ENCODE peak calls at places on chromosome 14, in six cellular contexts. One of them, this sample, is unnamed.

GRCh38 chr14:104282332-104283196 is 144.2 kb downstream of the KIF26A start:
- DNase-seq in hypothalamus: no peak
- DNase-seq in COR-L47: no peak
- DNase-seq in left kidney: peak
- DNase-seq in erythroblast: no peak
- DNase-seq in amniotic stem cell: no peak
- DNase-seq in this sample: no peak

GRCh38 chr14:42112108-42112507 is 505.4 kb downstream of the LRFN5 start:
- DNase-seq in hypothalamus: no peak
- DNase-seq in COR-L47: no peak
- DNase-seq in left kidney: no peak
- DNase-seq in erythroblast: no peak
- DNase-seq in amniotic stem cell: no peak
- DNase-seq in this sample: no peak

GRCh38 chr14:104116544-104117340 is 21.6 kb upstream of the KIF26A start:
- DNase-seq in hypothalamus: no peak
- DNase-seq in COR-L47: no peak
- DNase-seq in left kidney: peak
- DNase-seq in erythroblast: no peak
- DNase-seq in amniotic stem cell: no peak
- DNase-seq in this sample: no peak

GRCh38 chr14:21771671-21772070 is 98.1 kb upstream of the OR4E1 start:
- DNase-seq in hypothalamus: no peak
- DNase-seq in COR-L47: no peak
- DNase-seq in left kidney: no peak
- DNase-seq in erythroblast: no peak
- DNase-seq in amniotic stem cell: no peak
- DNase-seq in this sample: no peak

GRCh38 chr14:43540948-43541347 is 966.1 kb downstream of the FSCB start:
- DNase-seq in hypothalamus: no peak
- DNase-seq in COR-L47: no peak
- DNase-seq in left kidney: no peak
- DNase-seq in erythroblast: peak
- DNase-seq in amniotic stem cell: no peak
- DNase-seq in this sample: no peak

GRCh38 chr14:91376547-91377477 is 40.8 kb downstream of the CCDC88C start:
- DNase-seq in hypothalamus: no peak
- DNase-seq in COR-L47: peak
- DNase-seq in left kidney: peak
- DNase-seq in erythroblast: no peak
- DNase-seq in amniotic stem cell: no peak
- DNase-seq in this sample: no peak

GRCh38 chr14:49641697-49642129 is 6.7 kb upstream of the DNAAF2 start:
- DNase-seq in hypothalamus: no peak
- DNase-seq in COR-L47: no peak
- DNase-seq in left kidney: no peak
- DNase-seq in erythroblast: no peak
- DNase-seq in amniotic stem cell: no peak
- DNase-seq in this sample: no peak

GRCh38 chr14:73025544-73025943 is 1.4 kb downstream of the ZFYVE1 start:
- DNase-seq in hypothalamus: no peak
- DNase-seq in COR-L47: no peak
- DNase-seq in left kidney: no peak
- DNase-seq in erythroblast: no peak
- DNase-seq in amniotic stem cell: peak
- DNase-seq in this sample: no peak

GRCh38 chr14:33891700-33892099 is 59.2 kb downstream of the EGLN3 start:
- DNase-seq in hypothalamus: no peak
- DNase-seq in COR-L47: no peak
- DNase-seq in left kidney: no peak
- DNase-seq in erythroblast: no peak
- DNase-seq in amniotic stem cell: no peak
- DNase-seq in this sample: no peak

GRCh38 chr14:91919814-91920213 is 27.7 kb downstream of the FBLN5 start:
- DNase-seq in hypothalamus: no peak
- DNase-seq in COR-L47: no peak
- DNase-seq in left kidney: no peak
- DNase-seq in erythroblast: no peak
- DNase-seq in amniotic stem cell: no peak
- DNase-seq in this sample: no peak

GRCh38 chr14:96349286-96350075 is 13.7 kb downstream of the ATG2B start:
- DNase-seq in hypothalamus: no peak
- DNase-seq in COR-L47: no peak
- DNase-seq in left kidney: no peak
- DNase-seq in erythroblast: peak
- DNase-seq in amniotic stem cell: no peak
- DNase-seq in this sample: no peak

GRCh38 chr14:100473249-100473648 is 114.0 kb downstream of the BEGAIN start:
- DNase-seq in hypothalamus: no peak
- DNase-seq in COR-L47: peak
- DNase-seq in left kidney: no peak
- DNase-seq in erythroblast: no peak
- DNase-seq in amniotic stem cell: no peak
- DNase-seq in this sample: no peak

GRCh38 chr14:58362798-58363412 is 32.8 kb upstream of the TOMM20L start:
- DNase-seq in hypothalamus: no peak
- DNase-seq in COR-L47: peak
- DNase-seq in left kidney: peak
- DNase-seq in erythroblast: peak
- DNase-seq in amniotic stem cell: no peak
- DNase-seq in this sample: peak

GRCh38 chr14:60933920-60934655 is 46.8 kb downstream of the TRMT5 start:
- DNase-seq in hypothalamus: no peak
- DNase-seq in COR-L47: no peak
- DNase-seq in left kidney: no peak
- DNase-seq in erythroblast: peak
- DNase-seq in amniotic stem cell: no peak
- DNase-seq in this sample: no peak

GRCh38 chr14:64878775-64879634 is 702 bp downstream of the SPTB start:
- DNase-seq in hypothalamus: no peak
- DNase-seq in COR-L47: peak
- DNase-seq in left kidney: peak
- DNase-seq in erythroblast: peak
- DNase-seq in amniotic stem cell: no peak
- DNase-seq in this sample: no peak

This sample was measured in SW 1271.